ENCODE peak calls at places on chromosome 11, in ten cellular contexts. One of them, this sample, is unnamed.

GRCh38 chr11:2797741-2798361 is 87.7 kb downstream of the CDKN1C start:
- DNase-seq in Panc1: no peak
- DNase-seq in H1: peak; percentile 34
- DNase-seq in SK-N-SH: no peak
- DNase-seq in transverse colon: peak; percentile 7
- DNase-seq in spleen: peak; percentile 67
- DNase-seq in stomach: peak; percentile 17
- DNase-seq in endothelial cell of umbilical vein: no peak
- DNase-seq in prostate gland: no peak
- DNase-seq in sigmoid colon: peak; percentile 58
- DNase-seq in this sample: no peak

GRCh38 chr11:67118059-67118766 is 850 bp upstream of the KDM2A start:
- DNase-seq in prostate gland: peak; percentile 19
- DNase-seq in spleen: peak; percentile 92
- DNase-seq in sigmoid colon: peak; percentile 75
- DNase-seq in Panc1: no peak
- DNase-seq in SK-N-SH: peak; percentile 40
- DNase-seq in H1: peak; percentile 84
- DNase-seq in stomach: peak; percentile 48
- DNase-seq in transverse colon: peak; percentile 50
- DNase-seq in endothelial cell of umbilical vein: peak; percentile 34
- DNase-seq in this sample: peak; percentile 48

GRCh38 chr11:80925291-80925690 is 1484.5 kb upstream of the TENM4 start:
- DNase-seq in prostate gland: no peak
- DNase-seq in Panc1: no peak
- DNase-seq in transverse colon: no peak
- DNase-seq in sigmoid colon: no peak
- DNase-seq in spleen: no peak
- DNase-seq in stomach: no peak
- DNase-seq in H1: no peak
- DNase-seq in SK-N-SH: no peak
- DNase-seq in endothelial cell of umbilical vein: no peak
- DNase-seq in this sample: no peak

GRCh38 chr11:128226106-128226716 is 361.1 kb downstream of the ETS1 start:
- DNase-seq in H1: no peak
- DNase-seq in sigmoid colon: no peak
- DNase-seq in Panc1: no peak
- DNase-seq in prostate gland: no peak
- DNase-seq in spleen: no peak
- DNase-seq in stomach: no peak
- DNase-seq in transverse colon: no peak
- DNase-seq in endothelial cell of umbilical vein: no peak
- DNase-seq in SK-N-SH: no peak
- DNase-seq in this sample: no peak

GRCh38 chr11:109342261-109342660 is 79.7 kb upstream of the C11orf87 start:
- DNase-seq in prostate gland: no peak
- DNase-seq in stomach: no peak
- DNase-seq in spleen: no peak
- DNase-seq in Panc1: no peak
- DNase-seq in SK-N-SH: no peak
- DNase-seq in H1: no peak
- DNase-seq in sigmoid colon: no peak
- DNase-seq in transverse colon: no peak
- DNase-seq in endothelial cell of umbilical vein: no peak
- DNase-seq in this sample: no peak

GRCh38 chr11:116833816-116834534 is 3.4 kb downstream of the APOA1 start:
- DNase-seq in sigmoid colon: no peak
- DNase-seq in stomach: no peak
- DNase-seq in transverse colon: no peak
- DNase-seq in H1: no peak
- DNase-seq in SK-N-SH: no peak
- DNase-seq in prostate gland: no peak
- DNase-seq in Panc1: no peak
- DNase-seq in endothelial cell of umbilical vein: no peak
- DNase-seq in spleen: peak; percentile 54
- DNase-seq in this sample: no peak

GRCh38 chr11:124454552-124454951 is 9.1 kb upstream of the OR8B8 start:
- DNase-seq in spleen: no peak
- DNase-seq in transverse colon: no peak
- DNase-seq in endothelial cell of umbilical vein: no peak
- DNase-seq in prostate gland: no peak
- DNase-seq in H1: no peak
- DNase-seq in sigmoid colon: no peak
- DNase-seq in stomach: no peak
- DNase-seq in Panc1: no peak
- DNase-seq in SK-N-SH: no peak
- DNase-seq in this sample: no peak

GRCh38 chr11:29256580-29256979 is 760.2 kb downstream of the KCNA4 start:
- DNase-seq in sigmoid colon: no peak
- DNase-seq in prostate gland: no peak
- DNase-seq in SK-N-SH: no peak
- DNase-seq in H1: no peak
- DNase-seq in stomach: no peak
- DNase-seq in transverse colon: no peak
- DNase-seq in spleen: no peak
- DNase-seq in endothelial cell of umbilical vein: no peak
- DNase-seq in Panc1: no peak
- DNase-seq in this sample: no peak

GRCh38 chr11:25039165-25039564 is 542.3 kb downstream of the LUZP2 start:
- DNase-seq in H1: no peak
- DNase-seq in transverse colon: no peak
- DNase-seq in Panc1: no peak
- DNase-seq in endothelial cell of umbilical vein: no peak
- DNase-seq in sigmoid colon: no peak
- DNase-seq in spleen: no peak
- DNase-seq in SK-N-SH: no peak
- DNase-seq in stomach: no peak
- DNase-seq in prostate gland: no peak
- DNase-seq in this sample: no peak

GRCh38 chr11:72918825-72919224 is 104.6 kb downstream of the ATG16L2 start:
- DNase-seq in transverse colon: no peak
- DNase-seq in sigmoid colon: no peak
- DNase-seq in spleen: no peak
- DNase-seq in H1: no peak
- DNase-seq in endothelial cell of umbilical vein: no peak
- DNase-seq in Panc1: no peak
- DNase-seq in stomach: no peak
- DNase-seq in SK-N-SH: no peak
- DNase-seq in prostate gland: no peak
- DNase-seq in this sample: no peak

GRCh38 chr11:62398011-62398994 is 20.5 kb upstream of the SCGB1A1 start:
- DNase-seq in sigmoid colon: peak; percentile 76
- DNase-seq in prostate gland: no peak
- DNase-seq in spleen: peak; percentile 67
- DNase-seq in Panc1: no peak
- DNase-seq in H1: no peak
- DNase-seq in SK-N-SH: peak; percentile 69
- DNase-seq in stomach: no peak
- DNase-seq in endothelial cell of umbilical vein: no peak
- DNase-seq in transverse colon: no peak
- DNase-seq in this sample: peak; percentile 52

GRCh38 chr11:98059488-98059887 is 961.3 kb upstream of the CNTN5 start:
- DNase-seq in SK-N-SH: no peak
- DNase-seq in endothelial cell of umbilical vein: no peak
- DNase-seq in prostate gland: no peak
- DNase-seq in Panc1: no peak
- DNase-seq in H1: no peak
- DNase-seq in stomach: no peak
- DNase-seq in spleen: no peak
- DNase-seq in sigmoid colon: no peak
- DNase-seq in transverse colon: no peak
- DNase-seq in this sample: no peak

GRCh38 chr11:117670443-117670842 is 126.6 kb downstream of the DSCAML1 start:
- DNase-seq in SK-N-SH: no peak
- DNase-seq in transverse colon: no peak
- DNase-seq in sigmoid colon: no peak
- DNase-seq in stomach: no peak
- DNase-seq in spleen: no peak
- DNase-seq in Panc1: no peak
- DNase-seq in prostate gland: no peak
- DNase-seq in H1: no peak
- DNase-seq in endothelial cell of umbilical vein: no peak
- DNase-seq in this sample: no peak

GRCh38 chr11:47967577-47968230 is 12.7 kb upstream of the PTPRJ start:
- DNase-seq in SK-N-SH: no peak
- DNase-seq in sigmoid colon: no peak
- DNase-seq in Panc1: no peak
- DNase-seq in H1: no peak
- DNase-seq in transverse colon: no peak
- DNase-seq in spleen: no peak
- DNase-seq in prostate gland: no peak
- DNase-seq in stomach: no peak
- DNase-seq in endothelial cell of umbilical vein: no peak
- DNase-seq in this sample: no peak

GRCh38 chr11:104254347-104254746 is 90.4 kb upstream of the PDGFD start:
- DNase-seq in SK-N-SH: peak; percentile 7
- DNase-seq in sigmoid colon: no peak
- DNase-seq in prostate gland: no peak
- DNase-seq in Panc1: no peak
- DNase-seq in endothelial cell of umbilical vein: peak; percentile 23
- DNase-seq in transverse colon: no peak
- DNase-seq in H1: peak; percentile 87
- DNase-seq in stomach: peak; percentile 34
- DNase-seq in spleen: no peak
- DNase-seq in this sample: no peak

GRCh38 chr11:129992161-129992944 is 10.3 kb downstream of the PRDM10 start:
- DNase-seq in transverse colon: peak; percentile 58
- DNase-seq in sigmoid colon: no peak
- DNase-seq in prostate gland: peak; percentile 22
- DNase-seq in Panc1: no peak
- DNase-seq in SK-N-SH: peak; percentile 67
- DNase-seq in stomach: peak; percentile 60
- DNase-seq in H1: peak; percentile 56
- DNase-seq in endothelial cell of umbilical vein: peak; percentile 31
- DNase-seq in spleen: no peak
- DNase-seq in this sample: peak; percentile 35

GRCh38 chr11:15824060-15824459 is 532.3 kb downstream of the SOX6 start:
- DNase-seq in H1: no peak
- DNase-seq in stomach: no peak
- DNase-seq in endothelial cell of umbilical vein: no peak
- DNase-seq in prostate gland: no peak
- DNase-seq in SK-N-SH: no peak
- DNase-seq in Panc1: no peak
- DNase-seq in spleen: no peak
- DNase-seq in sigmoid colon: no peak
- DNase-seq in transverse colon: no peak
- DNase-seq in this sample: no peak

DNA sequence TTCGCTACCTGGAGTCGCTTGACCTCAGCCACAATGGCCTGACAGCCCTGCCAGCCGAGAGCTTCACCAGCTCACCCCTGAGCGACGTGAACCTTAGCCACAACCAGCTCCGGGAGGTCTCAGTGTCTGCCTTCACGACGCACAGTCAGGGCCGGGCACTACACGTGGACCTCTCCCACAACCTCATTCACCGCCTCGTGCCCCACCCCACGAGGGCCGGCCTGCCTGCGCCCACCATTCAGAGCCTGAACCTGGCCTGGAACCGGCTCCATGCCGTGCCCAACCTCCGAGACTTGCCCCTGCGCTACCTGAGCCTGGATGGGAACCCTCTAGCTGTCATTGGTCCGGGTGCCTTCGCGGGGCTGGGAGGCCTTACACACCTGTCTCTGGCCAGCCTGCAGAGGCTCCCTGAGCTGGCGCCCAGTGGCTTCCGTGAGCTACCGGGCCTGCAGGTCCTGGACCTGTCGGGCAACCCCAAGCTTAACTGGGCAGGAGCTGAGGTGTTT is 12.8 kb downstream of the TSKU start:
- DNase-seq in SK-N-SH: no peak
- DNase-seq in transverse colon: no peak
- DNase-seq in Panc1: no peak
- DNase-seq in prostate gland: no peak
- DNase-seq in sigmoid colon: peak; percentile 63
- DNase-seq in spleen: peak; percentile 70
- DNase-seq in endothelial cell of umbilical vein: no peak
- DNase-seq in H1: no peak
- DNase-seq in stomach: no peak
- DNase-seq in this sample: no peak
- H3K36me3 ChIP-seq in SK-N-SH: peaks cover 14% of the 10 kb centered on the region
- H3K36me3 ChIP-seq in transverse colon: no peaks in the 10 kb centered on the region
- H3K36me3 ChIP-seq in Panc1: no peaks in the 10 kb centered on the region
- H3K36me3 ChIP-seq in prostate gland: no peaks in the 10 kb centered on the region
- H3K36me3 ChIP-seq in sigmoid colon: no peaks in the 10 kb centered on the region
- H3K36me3 ChIP-seq in spleen: no peaks in the 10 kb centered on the region
- H3K36me3 ChIP-seq in endothelial cell of umbilical vein: no peaks in the 10 kb centered on the region
- H3K36me3 ChIP-seq in H1: peaks cover 6% of the 10 kb centered on the region
- H3K36me3 ChIP-seq in stomach: peaks cover 28% of the 10 kb centered on the region
- H3K36me3 ChIP-seq in this sample: no peaks in the 10 kb centered on the region

GRCh38 chr11:120546312-120547205 is 35.0 kb downstream of the GRIK4 start:
- DNase-seq in Panc1: no peak
- DNase-seq in transverse colon: peak; percentile 24
- DNase-seq in stomach: peak; percentile 31
- DNase-seq in spleen: no peak
- DNase-seq in prostate gland: no peak
- DNase-seq in H1: no peak
- DNase-seq in SK-N-SH: no peak
- DNase-seq in endothelial cell of umbilical vein: peak; percentile 44
- DNase-seq in sigmoid colon: no peak
- DNase-seq in this sample: peak; percentile 68
- TF ChIP-seq POLR2AphosphoS5 in Panc1: no peak
- TF ChIP-seq POLR2AphosphoS5 in transverse colon: no peak
- TF ChIP-seq POLR2AphosphoS5 in stomach: no peak
- TF ChIP-seq POLR2AphosphoS5 in spleen: no peak
- TF ChIP-seq POLR2AphosphoS5 in prostate gland: peak; percentile 15
- TF ChIP-seq POLR2AphosphoS5 in H1: no peak
- TF ChIP-seq POLR2AphosphoS5 in SK-N-SH: no peak
- TF ChIP-seq POLR2AphosphoS5 in endothelial cell of umbilical vein: no peak
- TF ChIP-seq POLR2AphosphoS5 in sigmoid colon: no peak
- TF ChIP-seq POLR2AphosphoS5 in this sample: no peak

GRCh38 chr11:77749232-77749631 is 71.3 kb downstream of the RSF1 start:
- DNase-seq in spleen: no peak
- DNase-seq in endothelial cell of umbilical vein: no peak
- DNase-seq in Panc1: no peak
- DNase-seq in stomach: no peak
- DNase-seq in H1: no peak
- DNase-seq in SK-N-SH: no peak
- DNase-seq in transverse colon: no peak
- DNase-seq in prostate gland: no peak
- DNase-seq in sigmoid colon: no peak
- DNase-seq in this sample: no peak
- H3K4me1 ChIP-seq in spleen: peaks cover 23% of the 10 kb centered on the region
- H3K4me1 ChIP-seq in endothelial cell of umbilical vein: peaks cover 6% of the 10 kb centered on the region
- H3K4me1 ChIP-seq in Panc1: no peaks in the 10 kb centered on the region
- H3K4me1 ChIP-seq in stomach: no peaks in the 10 kb centered on the region
- H3K4me1 ChIP-seq in H1: peaks cover 25% of the 10 kb centered on the region
- H3K4me1 ChIP-seq in SK-N-SH: peaks cover 6% of the 10 kb centered on the region
- H3K4me1 ChIP-seq in transverse colon: no peaks in the 10 kb centered on the region
- H3K4me1 ChIP-seq in prostate gland: no peaks in the 10 kb centered on the region
- H3K4me1 ChIP-seq in sigmoid colon: peaks cover 28% of the 10 kb centered on the region
- H3K4me1 ChIP-seq in this sample: no peaks in the 10 kb centered on the region

DNA sequence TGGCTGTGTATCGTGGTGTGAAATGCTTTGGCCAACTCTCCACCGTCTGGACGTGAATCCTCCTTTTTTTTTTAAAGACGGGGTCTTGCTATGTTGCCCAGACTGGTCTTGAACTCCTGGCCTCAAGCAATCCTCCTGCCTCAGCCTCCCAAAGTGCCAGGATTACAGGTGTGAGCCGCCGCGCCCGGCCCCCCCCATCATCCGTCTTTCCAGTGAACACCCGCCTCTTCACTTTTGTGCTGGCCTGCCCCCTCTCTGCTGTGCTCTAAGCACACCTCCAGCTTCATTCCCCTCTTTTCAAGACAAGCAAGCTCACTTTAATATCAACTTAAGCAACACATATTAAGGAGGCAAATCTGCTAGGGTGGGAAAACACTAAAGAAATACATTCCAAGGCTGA is 35.3 kb downstream of the IGSF9B start:
- DNase-seq in prostate gland: no peak
- DNase-seq in transverse colon: no peak
- DNase-seq in spleen: no peak
- DNase-seq in Panc1: no peak
- DNase-seq in sigmoid colon: no peak
- DNase-seq in endothelial cell of umbilical vein: no peak
- DNase-seq in stomach: no peak
- DNase-seq in SK-N-SH: no peak
- DNase-seq in H1: no peak
- DNase-seq in this sample: no peak
- H3K36me3 ChIP-seq in prostate gland: no peaks in the 10 kb centered on the region
- H3K36me3 ChIP-seq in transverse colon: no peaks in the 10 kb centered on the region
- H3K36me3 ChIP-seq in spleen: no peaks in the 10 kb centered on the region
- H3K36me3 ChIP-seq in Panc1: no peaks in the 10 kb centered on the region
- H3K36me3 ChIP-seq in sigmoid colon: peaks cover 46% of the 10 kb centered on the region
- H3K36me3 ChIP-seq in endothelial cell of umbilical vein: no peaks in the 10 kb centered on the region
- H3K36me3 ChIP-seq in stomach: peaks cover 86% of the 10 kb centered on the region
- H3K36me3 ChIP-seq in SK-N-SH: peaks cover 2% of the 10 kb centered on the region
- H3K36me3 ChIP-seq in H1: peaks cover 23% of the 10 kb centered on the region
- H3K36me3 ChIP-seq in this sample: no peaks in the 10 kb centered on the region